ENCODE peak calls at places on chromosomes 11 and 22, in five cellular contexts. V is activated CD4-positive, alpha-beta T cell treated with anti-CD3 and anti-CD28 coated beads, Interleukin-2, amount 50 U/mL, for 1 hour; J is effector memory CD8-positive, alpha-beta T cell; S is effector memory CD4-positive, alpha-beta T cell; N is activated gamma-delta T cell. C is an unnamed sample.

GRCh38 chr22:37817705-37818311 is 5.4 kb upstream of the GALR3 start:
- DNase-seq in N (peak; percentile 44), V (peak; percentile 81), S (peak; percentile 62), J (peak; percentile 81), C (peak; percentile 59)

GRCh38 chr11:69644071-69644961 is 3.4 kb downstream of the CCND1 start:
- DNase-seq in J (no peak), N (no peak), V (no peak), S (no peak), C (peak; percentile 53)

GRCh38 chr22:19522190-19522880 is 1.9 kb downstream of the CLDN5 start:
- DNase-seq in S (no peak), N (no peak), V (no peak), J (no peak), C (no peak)

GRCh38 chr11:63738720-63739360 is 29.7 kb downstream of the ZFTA start:
- DNase-seq in S (peak; percentile 37), N (no peak), J (peak; percentile 63), V (peak; percentile 66), C (peak; percentile 77)

GRCh38 chr11:110728883-110729282 is 16.6 kb upstream of the ARHGAP20 start:
- DNase-seq in S (no peak), V (no peak), J (no peak), N (no peak), C (no peak)

GRCh38 chr22:25232301-25232700 is 12.9 kb downstream of the CRYBB2 start:
- DNase-seq in S (no peak), N (no peak), J (no peak), V (no peak), C (no peak)

GRCh38 chr22:39353346-39353745 is 3.6 kb downstream of the SYNGR1 start:
- DNase-seq in V (no peak), S (no peak), N (no peak), J (peak; percentile 9), C (no peak)

GRCh38 chr22:45511847-45512261 is 9.2 kb downstream of the FBLN1 start:
- DNase-seq in V (no peak), N (no peak), S (no peak), J (no peak), C (no peak)

GRCh38 chr11:64745219-64745522 is 1.2 kb upstream of the RASGRP2 start:
- DNase-seq in J (peak; percentile 79), N (peak; percentile 72), S (peak; percentile 79), V (peak; percentile 82), C (no peak)

GRCh38 chr11:10920205-10920604 is 62.4 kb upstream of the ZBED5 start:
- DNase-seq in N (no peak), J (no peak), V (no peak), S (no peak), C (no peak)

GRCh38 chr11:78094250-78094649 is 14.6 kb upstream of the NDUFC2 start:
- DNase-seq in S (no peak), N (no peak), J (no peak), V (no peak), C (no peak)

GRCh38 chr11:72673943-72674828 is at the start of gene PDE2A:
- DNase-seq in S (no peak), J (no peak), V (no peak), N (no peak), C (no peak)

GRCh38 chr11:70666336-70666735 is 268.0 kb downstream of the CTTN start:
- DNase-seq in J (no peak), S (no peak), V (no peak), N (no peak), C (no peak)

GRCh38 chr11:62324738-62325556 is 12.3 kb upstream of the ASRGL1 start:
- DNase-seq in J (peak; percentile 39), V (peak; percentile 35), N (no peak), S (peak; percentile 7), C (peak; percentile 31)

GRCh38 chr11:117817213-117818035 is 7.1 kb downstream of the FXYD2 start:
- DNase-seq in J (peak; percentile 81), N (no peak), V (peak; percentile 87), S (peak; percentile 65), C (peak; percentile 65)

GRCh38 chr11:126185200-126186030 is 26.0 kb downstream of the RPUSD4 start:
- DNase-seq in J (no peak), N (no peak), S (no peak), V (no peak), C (peak; percentile 64)

GRCh38 chr11:114322934-114323333 is 26.7 kb downstream of the NNMT start:
- DNase-seq in N (no peak), S (no peak), J (no peak), V (no peak), C (no peak)

GRCh38 chr22:38504731-38505594 is 1.1 kb downstream of the DDX17 start:
- DNase-seq in N (no peak), V (peak; percentile 55), S (peak; percentile 27), J (peak; percentile 44), C (peak; percentile 33)

GRCh38 chr11:44894217-44894617 is 56.5 kb downstream of the TP53I11 start:
- DNase-seq in N (peak; percentile 24), J (peak; percentile 58), V (peak; percentile 59), S (peak; percentile 20), C (peak; percentile 54)

GRCh38 chr11:113690619-113691569 is 15.2 kb downstream of the TMPRSS5 start:
- DNase-seq in N (no peak), V (no peak), S (no peak), J (no peak), C (peak; percentile 96)

GRCh38 chr11:102495161-102496042 is 35.1 kb downstream of the MMP7 start:
- DNase-seq in N (no peak), J (peak; percentile 48), V (peak; percentile 16), S (no peak), C (peak; percentile 89)

GRCh38 chr11:116427903-116428637 is 344.7 kb downstream of the BUD13 start:
- DNase-seq in J (no peak), N (no peak), S (no peak), V (no peak), C (peak; percentile 80)

GRCh38 chr22:26658671-26659478 is 1.5 kb downstream of the MIAT start:
- DNase-seq in V (peak; percentile 68), S (peak; percentile 67), J (peak; percentile 56), N (peak; percentile 13), C (peak; percentile 77)

GRCh38 chr11:70029115-70029830 is 48.8 kb upstream of the ANO1 start:
- DNase-seq in J (no peak), V (no peak), S (no peak), N (no peak), C (no peak)

GRCh38 chr11:94769897-94770296 is 1.7 kb downstream of the AMOTL1 start:
- DNase-seq in S (no peak), V (no peak), J (no peak), N (no peak), C (no peak)